ENCODE peak calls at places on chromosomes 1 and 21, in six cellular contexts. O, S, W, L, M and V are unnamed samples.
A peak's percentile ranks its signal among the peaks of the same experiment; 100 is the strongest.

GRCh38 chr1:23600283-23600682 is 41.0 kb upstream of the ID3 start:
- DNase-seq in O (no peak), S (no peak), W (no peak), L (no peak), M (no peak), V (no peak)

GRCh38 chr1:149937779-149938178 is 1.1 kb upstream of the MTMR11 start:
- DNase-seq in O (no peak), S (no peak), W (no peak), L (no peak), M (no peak), V (no peak)

GRCh38 chr21:37565530-37566223 is 199.1 kb downstream of the DYRK1A start:
- DNase-seq in O (no peak), S (no peak), W (no peak), L (no peak), M (no peak), V (no peak)

GRCh38 chr1:61329556-61329955 is 247.2 kb downstream of the NFIA start:
- DNase-seq in O (no peak), S (no peak), W (no peak), L (no peak), M (no peak), V (no peak)

GRCh38 chr1:227789042-227789880 is 26.2 kb upstream of the PRSS38 start:
- DNase-seq in O (no peak), S (no peak), W (no peak), L (peak; percentile 52), M (no peak), V (peak; percentile 3)

GRCh38 chr1:34781071-34781843 is at the start of gene GJB3:
- DNase-seq in O (no peak), S (no peak), W (no peak), L (peak; percentile 54), M (no peak), V (no peak)

GRCh38 chr1:204703826-204704612 is 18.5 kb upstream of the LRRN2 start:
- DNase-seq in O (no peak), S (no peak), W (no peak), L (no peak), M (no peak), V (no peak)

GRCh38 chr1:156845055-156845952 is 13.6 kb downstream of the INSRR start:
- DNase-seq in O (peak; percentile 45), S (peak; percentile 25), W (no peak), L (peak; percentile 61), M (peak; percentile 26), V (no peak)

GRCh38 chr1:202323731-202324130 is 18.0 kb downstream of the UBE2T start:
- DNase-seq in O (no peak), S (no peak), W (no peak), L (no peak), M (no peak), V (no peak)

GRCh38 chr1:231729541-231729940 is 103.0 kb downstream of the DISC1 start:
- DNase-seq in O (no peak), S (no peak), W (no peak), L (no peak), M (no peak), V (no peak)

GRCh38 chr21:39048064-39048463 is 135.2 kb downstream of the PSMG1 start:
- DNase-seq in O (no peak), S (no peak), W (no peak), L (peak; percentile 93), M (no peak), V (no peak)

GRCh38 chr1:1591452-1591851 is 8.5 kb downstream of the FNDC10 start:
- DNase-seq in O (no peak), S (no peak), W (no peak), L (no peak), M (no peak), V (no peak)

GRCh38 chr1:185483647-185484450 is 166.8 kb upstream of the IVNS1ABP start:
- DNase-seq in O (no peak), S (no peak), W (no peak), L (peak; percentile 39), M (no peak), V (no peak)

GRCh38 chr21:45982758-45983731 is 1.5 kb downstream of the COL6A1 start:
- DNase-seq in O (peak; percentile 25), S (no peak), W (no peak), L (peak; percentile 37), M (no peak), V (no peak)

GRCh38 chr1:170309389-170310013 is 163.7 kb downstream of the NTMT2 start:
- DNase-seq in O (no peak), S (no peak), W (no peak), L (no peak), M (no peak), V (no peak)

GRCh38 chr1:54459714-54460113 is 53.5 kb upstream of the SSBP3 start:
- DNase-seq in O (no peak), S (no peak), W (no peak), L (no peak), M (no peak), V (no peak)

GRCh38 chr1:180310095-180310494 is 80.0 kb downstream of the LHX4 start:
- DNase-seq in O (no peak), S (no peak), W (no peak), L (no peak), M (no peak), V (no peak)

GRCh38 chr1:116169898-116170297 is 58.7 kb downstream of the MAB21L3 start:
- DNase-seq in O (no peak), S (no peak), W (no peak), L (no peak), M (no peak), V (no peak)

GRCh38 chr1:7767176-7767575 is 3.9 kb upstream of the VAMP3 start:
- DNase-seq in O (no peak), S (no peak), W (no peak), L (no peak), M (no peak), V (no peak)

GRCh38 chr1:94607398-94607797 is 65.8 kb upstream of the F3 start:
- DNase-seq in O (no peak), S (no peak), W (no peak), L (no peak), M (no peak), V (no peak)

GRCh38 chr1:235297579-235297978 is 30.4 kb downstream of the ARID4B start:
- DNase-seq in O (no peak), S (no peak), W (no peak), L (no peak), M (no peak), V (no peak)